ENCODE peak calls at places on chromosomes 2 and 18, in nine cellular contexts. I, Y, R, M, L, Q, V, W and Z are unnamed samples.
A peak's percentile ranks its signal among the peaks of the same experiment; 100 is the strongest.

GRCh38 chr2:73640537-73640936 is 1.7 kb downstream of the NAT8 start:
- DNase-seq in I (no peak), Y (no peak), R (no peak), M (no peak), L (no peak), Q (no peak), V (no peak), W (peak; percentile 81), Z (no peak)

GRCh38 chr2:102028470-102028869 is 36.7 kb downstream of the IL1R2 start:
- DNase-seq in I (no peak), Y (no peak), R (no peak), M (no peak), L (no peak), Q (no peak), V (no peak), W (no peak), Z (no peak)

GRCh38 chr2:196739031-196739430 is 60.5 kb downstream of the GTF3C3 start:
- DNase-seq in I (no peak), Y (no peak), R (no peak), M (no peak), L (no peak), Q (no peak), V (no peak), W (no peak), Z (no peak)

GRCh38 chr18:11751305-11752115 is 62.4 kb downstream of the GNAL start:
- DNase-seq in I (no peak), Y (no peak), R (no peak), M (no peak), L (no peak), Q (no peak), V (no peak), W (no peak), Z (no peak)

GRCh38 chr2:10405441-10405840 is 42.7 kb downstream of the ODC1 start:
- DNase-seq in I (peak; percentile 82), Y (no peak), R (no peak), M (no peak), L (peak; percentile 99), Q (no peak), V (no peak), W (no peak), Z (peak; percentile 98)

GRCh38 chr2:118731396-118731795 is 116.1 kb downstream of the EN1 start:
- DNase-seq in I (no peak), Y (no peak), R (no peak), M (no peak), L (no peak), Q (no peak), V (no peak), W (no peak), Z (no peak)

GRCh38 chr2:133641497-133641896 is 73.2 kb upstream of the NCKAP5 start:
- DNase-seq in I (peak; percentile 45), Y (peak; percentile 27), R (no peak), M (no peak), L (peak; percentile 39), Q (no peak), V (no peak), W (peak; percentile 48), Z (no peak)

GRCh38 chr2:6896930-6897759 is 19.6 kb downstream of the RSAD2 start:
- DNase-seq in I (no peak), Y (no peak), R (no peak), M (no peak), L (peak; percentile 64), Q (no peak), V (no peak), W (no peak), Z (peak; percentile 62)

GRCh38 chr2:210540471-210541257 is 15.7 kb upstream of the CPS1 start:
- DNase-seq in I (no peak), Y (no peak), R (no peak), M (no peak), L (no peak), Q (no peak), V (no peak), W (no peak), Z (no peak)

GRCh38 chr2:158291544-158292175 is 164.9 kb downstream of the CCDC148 start:
- DNase-seq in I (no peak), Y (no peak), R (no peak), M (no peak), L (no peak), Q (no peak), V (no peak), W (no peak), Z (no peak)

GRCh38 chr2:130158631-130159030 is 13.7 kb upstream of the CCDC74B start:
- DNase-seq in I (no peak), Y (no peak), R (no peak), M (no peak), L (no peak), Q (no peak), V (no peak), W (no peak), Z (no peak)

GRCh38 chr2:137865954-137866540 is 98.2 kb upstream of the HNMT start:
- DNase-seq in I (peak; percentile 39), Y (no peak), R (peak; percentile 8), M (peak; percentile 53), L (peak; percentile 57), Q (no peak), V (peak; percentile 57), W (peak; percentile 48), Z (peak; percentile 13)

GRCh38 chr18:24470022-24470618 is 9.7 kb downstream of the HRH4 start:
- DNase-seq in I (no peak), Y (no peak), R (no peak), M (no peak), L (no peak), Q (no peak), V (no peak), W (peak; percentile 77), Z (no peak)

GRCh38 chr2:25256486-25256875 is 85.2 kb downstream of the DNMT3A start:
- DNase-seq in I (no peak), Y (no peak), R (no peak), M (no peak), L (no peak), Q (no peak), V (no peak), W (no peak), Z (no peak)

GRCh38 chr18:78421392-78421791 is 558.2 kb upstream of the SALL3 start:
- DNase-seq in I (no peak), Y (no peak), R (no peak), M (no peak), L (no peak), Q (no peak), V (no peak), W (no peak), Z (no peak)

GRCh38 chr2:54906711-54907110 is 143.5 kb downstream of the RTN4 start:
- DNase-seq in I (no peak), Y (no peak), R (no peak), M (no peak), L (no peak), Q (no peak), V (no peak), W (no peak), Z (peak; percentile 72)

GRCh38 chr2:70767699-70768584 is at the start of gene ADD2:
- DNase-seq in I (peak; percentile 46), Y (no peak), R (peak; percentile 54), M (peak; percentile 72), L (peak; percentile 3), Q (no peak), V (peak; percentile 76), W (no peak), Z (peak; percentile 69)

GRCh38 chr2:223243233-223243632 is 191.2 kb downstream of the KCNE4 start:
- DNase-seq in I (no peak), Y (no peak), R (no peak), M (no peak), L (no peak), Q (no peak), V (no peak), W (no peak), Z (no peak)

GRCh38 chr2:239379641-239380170 is 21.1 kb downstream of the HDAC4 start:
- DNase-seq in I (no peak), Y (no peak), R (no peak), M (no peak), L (no peak), Q (no peak), V (peak; percentile 48), W (no peak), Z (no peak)

GRCh38 chr2:54908591-54908990 is 141.7 kb downstream of the RTN4 start:
- DNase-seq in I (no peak), Y (no peak), R (no peak), M (no peak), L (no peak), Q (no peak), V (no peak), W (peak; percentile 84), Z (no peak)

GRCh38 chr2:149739880-149740265 is 152.3 kb upstream of the MMADHC start:
- DNase-seq in I (no peak), Y (no peak), R (no peak), M (no peak), L (no peak), Q (no peak), V (no peak), W (no peak), Z (no peak)

GRCh38 chr2:215736653-215737290 is 276.6 kb downstream of the MREG start:
- DNase-seq in I (peak; percentile 33), Y (no peak), R (no peak), M (no peak), L (peak; percentile 83), Q (no peak), V (no peak), W (no peak), Z (no peak)

GRCh38 chr2:219228026-219228744 is 1.3 kb downstream of the ATG9A start:
- DNase-seq in I (no peak), Y (no peak), R (no peak), M (no peak), L (peak; percentile 14), Q (no peak), V (no peak), W (no peak), Z (peak; percentile 7)

GRCh38 chr2:42376758-42377157 is 15.7 kb upstream of the COX7A2L start:
- DNase-seq in I (no peak), Y (no peak), R (no peak), M (no peak), L (no peak), Q (no peak), V (no peak), W (no peak), Z (no peak)

GRCh38 chr2:227788556-227788955 is 25.1 kb upstream of the CCL20 start:
- DNase-seq in I (no peak), Y (no peak), R (no peak), M (no peak), L (peak; percentile 70), Q (no peak), V (no peak), W (no peak), Z (no peak)

GRCh38 chr18:2979027-2979570 is 33.8 kb downstream of the LPIN2 start:
- DNase-seq in I (no peak), Y (no peak), R (no peak), M (no peak), L (peak; percentile 82), Q (no peak), V (no peak), W (no peak), Z (no peak)

GRCh38 chr2:205629021-205629817 is 53.1 kb upstream of the NRP2 start:
- DNase-seq in I (no peak), Y (no peak), R (no peak), M (no peak), L (no peak), Q (no peak), V (no peak), W (no peak), Z (no peak)

GRCh38 chr2:2043394-2043793 is 287.7 kb downstream of the MYT1L start:
- DNase-seq in I (no peak), Y (no peak), R (no peak), M (no peak), L (no peak), Q (no peak), V (no peak), W (no peak), Z (no peak)

GRCh38 chr2:230939066-230939591 is 14.1 kb upstream of the GPR55 start:
- DNase-seq in I (no peak), Y (no peak), R (no peak), M (no peak), L (no peak), Q (no peak), V (no peak), W (no peak), Z (no peak)

GRCh38 chr2:95306306-95306895 is 9.3 kb downstream of the KCNIP3 start:
- DNase-seq in I (no peak), Y (no peak), R (no peak), M (no peak), L (no peak), Q (no peak), V (no peak), W (no peak), Z (no peak)

GRCh38 chr2:177169810-177170514 is 42.6 kb upstream of the HNRNPA3 start:
- DNase-seq in I (no peak), Y (no peak), R (no peak), M (no peak), L (peak; percentile 47), Q (no peak), V (no peak), W (no peak), Z (peak; percentile 57)